ENCODE peak calls at places on chromosomes 4 and X, in seven cellular contexts. M is SK-N-SH, S is HepG2, I is K562, T is HCT116, Q is H1, G is GM12878. R is an unnamed sample.

GRCh38 chr4:17316566-17316965 is 195.3 kb downstream of the QDPR start:
- DNase-seq in S (no peak), I (no peak), M (no peak), Q (no peak), T (no peak), G (no peak), R (no peak)

GRCh38 chr4:102535398-102536082 is 34.4 kb downstream of the NFKB1 start:
- DNase-seq in S (no peak), Q (no peak), T (no peak), I (no peak), M (no peak), G (no peak), R (no peak)

GRCh38 chr4:38150766-38151165 is 190.6 kb downstream of the PTTG2 start:
- DNase-seq in T (no peak), S (no peak), M (no peak), G (no peak), I (no peak), Q (no peak), R (no peak)

GRCh38 chr4:114811564-114812360 is 213.2 kb downstream of the UGT8 start:
- DNase-seq in I (no peak), T (no peak), Q (no peak), S (no peak), M (no peak), G (no peak), R (no peak)

GRCh38 chrX:101171883-101172400 is 47.6 kb upstream of the DRP2 start:
- DNase-seq in S (no peak), T (no peak), G (no peak), I (no peak), Q (no peak), M (no peak), R (no peak)

GRCh38 chrX:23317799-23318724 is 16.6 kb upstream of the PTCHD1 start:
- DNase-seq in M (peak; percentile 69), T (no peak), I (peak; percentile 68), Q (no peak), G (no peak), S (no peak), R (no peak)

GRCh38 chrX:107272431-107272921 is 66.1 kb downstream of the DNAAF6 start:
- DNase-seq in I (peak; percentile 11), Q (no peak), T (no peak), G (no peak), S (no peak), M (peak; percentile 41), R (no peak)

GRCh38 chr4:101238706-101239105 is 108.6 kb downstream of the PPP3CA start:
- DNase-seq in G (no peak), I (no peak), Q (no peak), T (no peak), M (no peak), S (no peak), R (no peak)

GRCh38 chr4:127012549-127012948 is 620.2 kb upstream of the INTU start:
- DNase-seq in S (no peak), I (no peak), M (no peak), Q (no peak), G (no peak), T (no peak), R (no peak)

DNA sequence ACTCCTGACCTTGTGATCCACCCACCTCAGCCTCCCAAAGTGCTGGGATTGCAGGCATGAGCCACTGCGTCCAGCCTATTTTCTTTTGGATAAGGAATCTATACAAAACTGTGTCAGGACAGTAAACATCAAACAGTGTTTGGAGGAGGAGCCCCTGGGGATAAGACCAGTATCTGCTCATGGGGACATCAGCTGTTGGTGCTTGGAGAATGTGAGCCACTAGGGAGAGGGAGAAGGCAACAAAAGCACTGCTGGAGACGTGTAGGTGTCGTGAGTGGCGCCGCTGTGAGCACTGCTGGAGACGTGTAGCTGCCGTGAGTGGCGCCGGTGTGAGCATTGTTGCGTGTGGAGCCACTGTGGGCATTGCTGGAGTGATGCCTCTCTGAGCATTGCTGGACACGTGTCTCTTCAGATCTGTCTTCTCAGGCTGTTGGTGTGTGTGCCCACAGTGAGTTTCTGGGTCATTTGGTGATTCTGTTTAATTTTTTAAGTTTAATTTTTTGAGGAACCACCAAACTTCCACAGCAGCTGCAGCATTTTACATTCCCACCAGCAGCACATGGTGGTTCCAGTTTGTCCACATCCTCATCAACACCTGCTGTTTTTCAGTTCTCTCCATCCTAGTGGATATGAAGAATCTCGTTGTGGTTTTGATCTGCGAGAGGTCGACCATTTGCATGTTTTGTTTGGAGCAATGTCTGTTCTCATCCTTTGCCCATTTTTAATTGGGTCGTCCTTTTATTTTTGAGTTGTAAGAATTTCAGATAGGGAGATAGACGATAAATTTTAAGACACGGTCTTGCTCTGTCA is 19.0 kb downstream of the DGKQ start:
- DNase-seq in I (no peak), G (no peak), S (no peak), M (no peak), T (no peak), Q (no peak), R (no peak)
- TF ChIP-seq JUND in I (no peak), G (no peak), S (no peak), M (no peak), T (no peak), Q (no peak), R (no peak)

GRCh38 chr4:105273230-105273629 is 126.6 kb downstream of the TET2 start:
- DNase-seq in T (no peak), Q (no peak), M (no peak), I (no peak), S (no peak), G (no peak), R (no peak)

GRCh38 chr4:105265689-105266088 is 119.0 kb downstream of the TET2 start:
- DNase-seq in G (no peak), Q (no peak), M (no peak), S (no peak), I (no peak), T (no peak), R (no peak)

GRCh38 chr4:105272002-105272401 is 125.3 kb downstream of the TET2 start:
- DNase-seq in T (no peak), S (no peak), I (no peak), Q (no peak), M (no peak), G (no peak), R (no peak)

GRCh38 chr4:105267280-105267679 is 120.6 kb downstream of the TET2 start:
- DNase-seq in M (no peak), S (no peak), G (no peak), Q (no peak), T (no peak), I (no peak), R (no peak)
- TF ChIP-seq JUND in M (no peak), S (no peak), G (no peak), Q (no peak), T (no peak), I (no peak), R (no peak)

GRCh38 chr4:8818063-8818881 is 53.4 kb downstream of the HMX1 start:
- DNase-seq in G (no peak), I (no peak), Q (no peak), M (peak; percentile 56), S (no peak), T (no peak), R (no peak)

GRCh38 chr4:8821151-8821950 is 50.3 kb downstream of the HMX1 start:
- DNase-seq in G (no peak), M (peak; percentile 4), I (peak; percentile 4), S (no peak), T (no peak), Q (no peak), R (no peak)

GRCh38 chr4:8819019-8819418 is 52.6 kb downstream of the HMX1 start:
- DNase-seq in M (no peak), Q (no peak), I (no peak), T (no peak), G (no peak), S (no peak), R (no peak)

GRCh38 chr4:8820178-8821102 is 51.2 kb downstream of the HMX1 start:
- DNase-seq in Q (no peak), I (peak; percentile 3), G (no peak), T (no peak), S (no peak), M (peak; percentile 6), R (no peak)

DNA sequence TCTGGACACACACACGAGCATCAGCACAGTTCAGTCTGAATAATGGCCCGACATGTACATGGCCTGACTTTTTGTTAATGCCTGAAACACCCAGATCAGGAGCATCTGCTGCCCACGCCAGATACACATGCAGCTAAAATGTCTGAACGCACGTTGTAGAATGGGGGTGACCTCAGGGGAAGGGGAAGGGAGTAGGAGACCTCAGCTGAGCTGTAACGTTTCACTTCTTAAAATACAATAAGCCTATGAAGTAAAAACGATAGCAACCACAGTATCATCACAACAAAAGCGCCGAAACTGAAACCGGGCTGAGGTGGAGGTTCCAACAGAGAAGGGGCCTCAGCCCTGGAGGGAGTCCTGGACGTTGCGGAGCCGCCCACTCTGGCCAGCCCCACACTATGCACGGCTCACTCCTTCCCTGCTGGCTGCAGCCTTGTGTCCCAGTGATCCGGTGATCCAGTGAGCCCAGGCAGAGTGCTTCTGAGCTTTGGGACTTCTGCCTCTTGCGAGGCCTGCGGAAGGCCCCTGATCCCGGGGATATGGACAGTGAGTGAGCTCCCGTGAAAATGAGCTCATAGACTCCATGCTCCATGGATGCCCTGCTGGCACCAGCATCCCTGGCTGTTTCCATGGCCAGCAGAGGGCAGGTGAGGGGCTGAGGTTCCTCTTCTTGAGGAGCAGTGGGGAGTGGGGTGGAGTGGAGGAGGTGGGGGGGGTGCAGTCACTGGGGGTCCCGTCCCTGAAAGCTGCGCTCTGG is 52.0 kb downstream of the HMX1 start:
- DNase-seq in G (no peak), S (no peak), Q (no peak), T (no peak), I (no peak), M (peak; percentile 37), R (no peak)
- TF ChIP-seq JUND in G (no peak), S (no peak), Q (no peak), T (no peak), I (no peak), M (no peak), R (no peak)

GRCh38 chr4:6902318-6903042 is 7.1 kb upstream of the TBC1D14 start:
- DNase-seq in M (no peak), S (peak; percentile 62), Q (no peak), T (no peak), G (no peak), I (no peak), R (no peak)

GRCh38 chr4:6900956-6901355 is 8.7 kb upstream of the TBC1D14 start:
- DNase-seq in I (no peak), Q (no peak), G (no peak), M (no peak), S (no peak), T (no peak), R (no peak)

GRCh38 chr4:6898763-6899162 is 10.9 kb upstream of the TBC1D14 start:
- DNase-seq in S (no peak), I (no peak), G (no peak), T (no peak), M (no peak), Q (no peak), R (no peak)

GRCh38 chr4:6901669-6902317 is 7.8 kb upstream of the TBC1D14 start:
- DNase-seq in M (no peak), G (no peak), S (no peak), T (no peak), Q (no peak), I (no peak), R (no peak)

DNA sequence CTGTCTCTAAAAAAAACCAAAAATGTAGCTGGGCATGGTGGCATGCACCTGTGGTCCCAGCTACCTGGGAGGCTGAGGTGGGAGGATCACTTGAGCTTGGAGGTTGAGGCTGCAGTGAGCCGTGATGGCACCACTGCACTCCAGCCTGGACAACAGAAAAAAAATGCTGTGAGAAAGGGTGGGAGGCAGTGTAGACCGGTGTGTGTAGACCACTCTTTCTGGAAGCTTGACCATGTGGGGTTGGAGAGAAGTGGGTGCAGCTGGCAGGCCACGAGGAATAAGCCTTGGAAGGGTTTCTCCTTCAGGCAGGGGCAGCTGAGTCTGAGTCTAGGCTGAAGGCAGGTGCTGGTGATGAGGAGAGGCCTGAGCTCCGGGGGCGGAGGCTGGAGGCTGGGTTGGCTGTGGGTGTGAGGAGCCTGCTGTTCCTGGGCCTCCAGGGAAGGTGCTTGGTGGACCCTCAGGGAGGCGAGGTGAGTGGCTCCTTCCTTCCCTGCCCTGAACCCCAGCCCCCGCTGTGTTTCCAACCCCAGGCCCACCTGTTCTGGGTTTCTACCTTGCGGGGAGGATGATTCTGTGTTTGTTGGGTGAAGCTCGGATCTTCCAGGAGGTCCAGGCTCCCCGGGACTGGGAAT is 9.3 kb upstream of the TBC1D14 start:
- DNase-seq in T (no peak), G (no peak), I (no peak), Q (no peak), M (no peak), S (no peak), R (no peak)
- TF ChIP-seq JUND in T (no peak), G (no peak), I (no peak), Q (no peak), M (no peak), S (no peak), R (no peak)

R was measured in T47D.